ENCODE peak calls at places on chromosome 5, in four cellular contexts. One of them, this sample, is unnamed.
A peak's percentile ranks its signal among the peaks of the same experiment; 100 is the strongest.

GRCh38 chr5:10441083-10441991 is at the start of gene ROPN1L:
- DNase-seq in hepatocyte: peak; percentile 92
- DNase-seq in mesenchymal stem cell: peak; percentile 87
- DNase-seq in lower lobe of right lung: peak; percentile 92
- DNase-seq in this sample: peak; percentile 87

GRCh38 chr5:56814361-56814962 is 887 bp upstream of the MAP3K1 start:
- DNase-seq in mesenchymal stem cell: peak; percentile 63
- DNase-seq in lower lobe of right lung: peak; percentile 74
- DNase-seq in hepatocyte: peak; percentile 28
- DNase-seq in this sample: no peak

GRCh38 chr5:81898403-81898802 is 73.4 kb upstream of the ATG10 start:
- DNase-seq in hepatocyte: no peak
- DNase-seq in lower lobe of right lung: no peak
- DNase-seq in mesenchymal stem cell: no peak
- DNase-seq in this sample: no peak

GRCh38 chr5:177367981-177368960 is 10.5 kb downstream of the RGS14 start:
- DNase-seq in lower lobe of right lung: no peak
- DNase-seq in mesenchymal stem cell: no peak
- DNase-seq in hepatocyte: no peak
- DNase-seq in this sample: no peak

GRCh38 chr5:160619381-160619780 is 197.7 kb downstream of the PTTG1 start:
- DNase-seq in mesenchymal stem cell: no peak
- DNase-seq in lower lobe of right lung: no peak
- DNase-seq in hepatocyte: no peak
- DNase-seq in this sample: no peak

GRCh38 chr5:58184910-58185309 is 275.0 kb downstream of the PLK2 start:
- DNase-seq in hepatocyte: no peak
- DNase-seq in lower lobe of right lung: no peak
- DNase-seq in mesenchymal stem cell: peak; percentile 12
- DNase-seq in this sample: peak; percentile 62

GRCh38 chr5:132471006-132471907 is 19.3 kb downstream of the IRF1 start:
- DNase-seq in mesenchymal stem cell: peak; percentile 19
- DNase-seq in lower lobe of right lung: no peak
- DNase-seq in hepatocyte: no peak
- DNase-seq in this sample: no peak

GRCh38 chr5:74767579-74767913 is 497 bp downstream of the NSA2 start:
- DNase-seq in hepatocyte: peak; percentile 76
- DNase-seq in lower lobe of right lung: no peak
- DNase-seq in mesenchymal stem cell: peak; percentile 80
- DNase-seq in this sample: peak; percentile 49

GRCh38 chr5:151384106-151384505 is 36.7 kb upstream of the SLC36A2 start:
- DNase-seq in hepatocyte: no peak
- DNase-seq in mesenchymal stem cell: no peak
- DNase-seq in lower lobe of right lung: no peak
- DNase-seq in this sample: peak; percentile 26

GRCh38 chr5:43839218-43839617 is 236.2 kb downstream of the NNT start:
- DNase-seq in lower lobe of right lung: no peak
- DNase-seq in mesenchymal stem cell: peak; percentile 3
- DNase-seq in hepatocyte: no peak
- DNase-seq in this sample: peak; percentile 40

GRCh38 chr5:126857472-126858410 is 80.8 kb downstream of the LMNB1 start:
- DNase-seq in lower lobe of right lung: no peak
- DNase-seq in mesenchymal stem cell: no peak
- DNase-seq in hepatocyte: peak; percentile 35
- DNase-seq in this sample: no peak

GRCh38 chr5:130652178-130652577 is 512.9 kb downstream of the HINT1 start:
- DNase-seq in mesenchymal stem cell: peak; percentile 84
- DNase-seq in hepatocyte: peak; percentile 18
- DNase-seq in lower lobe of right lung: no peak
- DNase-seq in this sample: peak; percentile 95

GRCh38 chr5:101678494-101679193 is 617.4 kb downstream of the SLCO4C1 start:
- DNase-seq in lower lobe of right lung: peak; percentile 41
- DNase-seq in mesenchymal stem cell: peak; percentile 65
- DNase-seq in hepatocyte: peak; percentile 83
- DNase-seq in this sample: peak; percentile 32

GRCh38 chr5:93596676-93597441 is 13.8 kb downstream of the NR2F1 start:
- DNase-seq in mesenchymal stem cell: peak; percentile 45
- DNase-seq in hepatocyte: no peak
- DNase-seq in lower lobe of right lung: peak; percentile 69
- DNase-seq in this sample: peak; percentile 16

GRCh38 chr5:127412698-127413097 is 104.7 kb upstream of the PRRC1 start:
- DNase-seq in mesenchymal stem cell: no peak
- DNase-seq in lower lobe of right lung: no peak
- DNase-seq in hepatocyte: no peak
- DNase-seq in this sample: no peak

GRCh38 chr5:15450949-15451348 is 49.0 kb upstream of the FBXL7 start:
- DNase-seq in mesenchymal stem cell: no peak
- DNase-seq in hepatocyte: no peak
- DNase-seq in lower lobe of right lung: no peak
- DNase-seq in this sample: no peak

GRCh38 chr5:158648631-158649030 is 451.1 kb downstream of the EBF1 start:
- DNase-seq in lower lobe of right lung: no peak
- DNase-seq in mesenchymal stem cell: no peak
- DNase-seq in hepatocyte: no peak
- DNase-seq in this sample: no peak

GRCh38 chr5:131209506-131210191 is 38.9 kb downstream of the LYRM7 start:
- DNase-seq in hepatocyte: no peak
- DNase-seq in lower lobe of right lung: no peak
- DNase-seq in mesenchymal stem cell: no peak
- DNase-seq in this sample: no peak

GRCh38 chr5:132378580-132378979 is 9.1 kb downstream of the SLC22A5 start:
- DNase-seq in mesenchymal stem cell: no peak
- DNase-seq in hepatocyte: no peak
- DNase-seq in lower lobe of right lung: no peak
- DNase-seq in this sample: no peak

GRCh38 chr5:4386152-4386551 is 754.0 kb upstream of the ADAMTS16 start:
- DNase-seq in hepatocyte: no peak
- DNase-seq in mesenchymal stem cell: no peak
- DNase-seq in lower lobe of right lung: no peak
- DNase-seq in this sample: peak; percentile 81

GRCh38 chr5:4387295-4387694 is 752.8 kb upstream of the ADAMTS16 start:
- DNase-seq in mesenchymal stem cell: no peak
- DNase-seq in lower lobe of right lung: no peak
- DNase-seq in hepatocyte: no peak
- DNase-seq in this sample: peak; percentile 98

GRCh38 chr5:4384649-4385048 is 755.5 kb upstream of the ADAMTS16 start:
- DNase-seq in lower lobe of right lung: no peak
- DNase-seq in mesenchymal stem cell: no peak
- DNase-seq in hepatocyte: no peak
- DNase-seq in this sample: peak; percentile 58
- H3K4me3 ChIP-seq in lower lobe of right lung: no peak overlapping the region
- H3K4me3 ChIP-seq in mesenchymal stem cell: no peak overlapping the region
- H3K4me3 ChIP-seq in hepatocyte: no peak overlapping the region
- H3K4me3 ChIP-seq in this sample: no peak overlapping the region

DNA sequence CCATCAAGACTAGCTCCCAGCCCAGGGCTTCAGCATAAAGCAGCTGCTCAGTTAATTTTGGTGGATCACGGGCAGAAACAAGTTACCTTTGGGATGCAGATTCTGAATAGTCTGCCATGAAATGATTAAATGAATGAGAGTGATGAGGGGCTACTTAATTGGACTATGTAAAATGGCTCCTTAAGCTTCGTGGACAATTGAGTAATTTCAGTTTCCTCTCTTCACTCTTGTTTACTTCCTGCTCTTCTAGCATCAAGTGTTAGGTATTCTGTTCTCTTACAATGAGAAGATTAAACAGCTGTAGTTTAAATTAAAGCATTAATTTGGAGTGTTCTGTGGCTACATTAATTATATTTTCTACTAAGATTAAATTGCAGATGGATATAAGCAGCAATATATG is 28.1 kb downstream of the PIK3R1 start:
- DNase-seq in hepatocyte: no peak
- DNase-seq in mesenchymal stem cell: no peak
- DNase-seq in lower lobe of right lung: no peak
- DNase-seq in this sample: no peak
- H3K27ac ChIP-seq in hepatocyte: no peak overlapping the region
- H3K27ac ChIP-seq in mesenchymal stem cell: no peak overlapping the region
- H3K27ac ChIP-seq in lower lobe of right lung: no peak overlapping the region
- H3K27ac ChIP-seq in this sample: no peak overlapping the region

GRCh38 chr5:120466337-120467006 is 2.4 kb downstream of the PRR16 start:
- DNase-seq in mesenchymal stem cell: peak; percentile 33
- DNase-seq in lower lobe of right lung: no peak
- DNase-seq in hepatocyte: no peak
- DNase-seq in this sample: no peak
- H3K4me3 ChIP-seq in mesenchymal stem cell: no peak overlapping the region
- H3K4me3 ChIP-seq in lower lobe of right lung: peak overlapping the region; percentile 59
- H3K4me3 ChIP-seq in hepatocyte: peak overlapping the region; percentile 80
- H3K4me3 ChIP-seq in this sample: no peak overlapping the region

GRCh38 chr5:115514220-115514619 is 30.4 kb downstream of the FEM1C start:
- DNase-seq in mesenchymal stem cell: no peak
- DNase-seq in lower lobe of right lung: no peak
- DNase-seq in hepatocyte: no peak
- DNase-seq in this sample: no peak

GRCh38 chr5:115511632-115512031 is 32.9 kb downstream of the FEM1C start:
- DNase-seq in lower lobe of right lung: no peak
- DNase-seq in hepatocyte: no peak
- DNase-seq in mesenchymal stem cell: no peak
- DNase-seq in this sample: no peak

GRCh38 chr5:115520191-115520590 is 24.4 kb downstream of the FEM1C start:
- DNase-seq in hepatocyte: no peak
- DNase-seq in mesenchymal stem cell: no peak
- DNase-seq in lower lobe of right lung: no peak
- DNase-seq in this sample: no peak

DNA sequence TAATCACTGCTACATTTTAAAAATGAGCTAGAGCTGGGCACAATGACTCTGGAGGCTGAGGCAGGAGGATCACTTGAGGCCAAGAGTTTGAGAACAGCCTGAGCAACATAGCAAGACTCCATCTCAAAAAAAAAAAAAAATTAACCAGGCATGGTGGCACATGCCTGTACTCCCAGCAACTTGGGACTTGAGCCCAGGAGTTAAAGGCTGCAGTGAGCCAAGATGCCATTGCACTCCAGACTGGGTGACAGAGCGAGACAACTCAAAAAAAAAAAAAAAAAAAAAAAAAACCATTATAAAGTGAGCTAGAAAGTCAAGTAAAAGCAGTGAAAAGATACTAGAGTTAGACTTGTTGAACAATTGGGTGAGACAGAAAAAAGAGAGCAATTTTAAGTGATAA is 28.2 kb downstream of the FEM1C start:
- DNase-seq in mesenchymal stem cell: no peak
- DNase-seq in hepatocyte: no peak
- DNase-seq in lower lobe of right lung: no peak
- DNase-seq in this sample: no peak
- H3K27ac ChIP-seq in mesenchymal stem cell: no peak overlapping the region
- H3K27ac ChIP-seq in hepatocyte: no peak overlapping the region
- H3K27ac ChIP-seq in lower lobe of right lung: no peak overlapping the region
- H3K27ac ChIP-seq in this sample: no peak overlapping the region

DNA sequence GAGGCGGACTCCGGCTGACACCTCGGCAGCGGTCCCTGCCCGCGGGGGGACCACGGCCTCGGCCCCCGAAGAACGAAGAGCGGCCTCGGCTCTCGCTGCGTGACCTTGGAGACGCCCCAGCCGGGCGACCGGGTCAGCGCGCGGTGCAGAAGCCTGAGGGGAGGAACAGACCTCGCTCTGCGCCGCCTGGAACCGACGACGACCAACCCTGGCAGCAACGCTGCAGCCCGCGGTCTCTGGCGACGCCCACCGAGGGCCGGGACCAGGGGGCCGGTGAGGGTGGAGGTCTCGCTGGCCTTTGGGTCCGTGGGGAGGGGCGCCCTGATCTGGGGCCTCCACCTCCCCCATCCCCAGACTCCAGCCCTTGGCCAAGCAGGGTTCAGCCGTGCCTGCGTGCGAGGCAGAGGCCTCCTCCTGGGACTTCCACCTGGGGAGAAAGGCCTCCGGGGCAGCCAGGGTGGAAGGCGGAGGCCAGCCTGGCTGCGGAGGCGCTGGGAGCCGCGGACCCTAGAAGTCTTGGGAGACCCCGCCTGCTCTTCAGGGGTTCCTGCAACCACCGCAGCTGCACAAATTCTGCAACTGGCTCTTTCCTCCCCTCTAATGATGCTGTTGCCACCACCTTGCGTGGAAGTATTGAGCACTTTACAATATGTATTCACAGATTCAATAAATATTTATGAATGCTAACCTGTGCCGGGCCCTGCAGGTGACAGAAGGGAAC is 44.3 kb upstream of the SLC12A7 start:
- DNase-seq in lower lobe of right lung: no peak
- DNase-seq in hepatocyte: no peak
- DNase-seq in mesenchymal stem cell: no peak
- DNase-seq in this sample: no peak
- H3K4me3 ChIP-seq in lower lobe of right lung: peak overlapping the region; percentile 42
- H3K4me3 ChIP-seq in hepatocyte: no peak overlapping the region
- H3K4me3 ChIP-seq in mesenchymal stem cell: no peak overlapping the region
- H3K4me3 ChIP-seq in this sample: no peak overlapping the region